ENCODE peak calls at places on chromosomes 4 and X, in five cellular contexts. V, S, L, C and K are unnamed samples.

GRCh38 chrX:129782015-129782495 is 2.3 kb downstream of the SASH3 start:
- DNase-seq in L (no peak), S (no peak), C (no peak), V (no peak), K (no peak)

GRCh38 chr4:148068065-148068911 is 336.4 kb downstream of the ARHGAP10 start:
- DNase-seq in C (no peak), S (no peak), V (no peak), L (no peak), K (peak; percentile 73)

GRCh38 chr4:16598241-16599224 is 299.9 kb downstream of the LDB2 start:
- DNase-seq in L (no peak), V (no peak), C (no peak), S (peak; percentile 2), K (no peak)

GRCh38 chr4:186839122-186840037 is 115.7 kb upstream of the FAT1 start:
- DNase-seq in C (no peak), S (no peak), L (no peak), V (peak; percentile 62), K (no peak)

GRCh38 chr4:53847935-53848334 is 216.5 kb downstream of the CHIC2 start:
- DNase-seq in L (no peak), S (peak; percentile 17), V (no peak), C (no peak), K (no peak)

GRCh38 chr4:144579411-144580020 is 66.4 kb upstream of the HHIP start:
- DNase-seq in S (no peak), V (no peak), C (no peak), L (no peak), K (no peak)

GRCh38 chr4:112521123-112522116 is 5.4 kb upstream of the NEUROG2 start:
- DNase-seq in S (no peak), L (no peak), V (no peak), C (no peak), K (no peak)

GRCh38 chr4:122692641-122693520 is 39.6 kb upstream of the BBS12 start:
- DNase-seq in S (no peak), C (no peak), V (no peak), L (no peak), K (no peak)

GRCh38 chr4:165991325-165992180 is 118.5 kb downstream of the TLL1 start:
- DNase-seq in L (no peak), C (no peak), S (no peak), V (no peak), K (no peak)

GRCh38 chr4:182937268-182938208 is 20.4 kb upstream of the DCTD start:
- DNase-seq in C (no peak), L (no peak), S (no peak), V (no peak), K (no peak)

GRCh38 chr4:182939680-182940079 is 22.5 kb upstream of the DCTD start:
- DNase-seq in L (no peak), V (no peak), S (no peak), C (no peak), K (no peak)

GRCh38 chr4:182932651-182933050 is 15.5 kb upstream of the DCTD start:
- DNase-seq in L (no peak), S (no peak), V (no peak), C (no peak), K (no peak)

DNA sequence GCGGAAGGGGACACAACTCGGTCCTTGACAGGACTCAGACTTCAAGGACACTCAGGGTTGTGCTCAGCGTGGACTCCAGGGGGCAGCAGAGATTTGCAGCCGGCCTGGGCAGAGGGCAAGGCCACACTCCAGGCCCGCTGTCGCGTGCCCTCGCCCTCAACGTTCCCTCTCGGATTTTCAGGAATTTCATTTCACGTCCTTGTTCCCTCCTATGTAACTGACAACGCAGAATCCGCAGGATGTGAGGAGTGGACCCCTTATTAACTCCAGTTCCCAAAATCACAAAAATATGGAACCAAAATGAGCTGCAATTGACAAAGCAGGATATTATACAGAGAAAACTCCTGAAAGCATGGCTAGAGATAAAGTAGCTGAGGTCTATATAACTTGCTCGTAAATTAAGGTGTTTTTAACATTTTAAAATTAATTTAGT is 21.0 kb upstream of the DCTD start:
- DNase-seq in V (peak; percentile 79), C (no peak), S (peak; percentile 47), L (peak; percentile 73), K (peak; percentile 84)
- TF ChIP-seq ZBTB33 in V (peak; percentile 57), C (no peak), S (peak; percentile 8), L (no peak), K (no peak)

GRCh38 chr4:25878676-25879075 is 15.9 kb upstream of the SEL1L3 start:
- DNase-seq in S (no peak), C (no peak), L (no peak), V (no peak), K (no peak)

GRCh38 chr4:25879091-25879584 is 16.4 kb upstream of the SEL1L3 start:
- DNase-seq in C (no peak), S (no peak), V (no peak), L (no peak), K (no peak)

GRCh38 chr4:25879587-25879986 is 16.8 kb upstream of the SEL1L3 start:
- DNase-seq in S (no peak), C (no peak), L (no peak), V (no peak), K (no peak)

GRCh38 chr4:25881187-25881586 is 18.4 kb upstream of the SEL1L3 start:
- DNase-seq in C (no peak), V (no peak), S (no peak), L (no peak), K (no peak)

DNA sequence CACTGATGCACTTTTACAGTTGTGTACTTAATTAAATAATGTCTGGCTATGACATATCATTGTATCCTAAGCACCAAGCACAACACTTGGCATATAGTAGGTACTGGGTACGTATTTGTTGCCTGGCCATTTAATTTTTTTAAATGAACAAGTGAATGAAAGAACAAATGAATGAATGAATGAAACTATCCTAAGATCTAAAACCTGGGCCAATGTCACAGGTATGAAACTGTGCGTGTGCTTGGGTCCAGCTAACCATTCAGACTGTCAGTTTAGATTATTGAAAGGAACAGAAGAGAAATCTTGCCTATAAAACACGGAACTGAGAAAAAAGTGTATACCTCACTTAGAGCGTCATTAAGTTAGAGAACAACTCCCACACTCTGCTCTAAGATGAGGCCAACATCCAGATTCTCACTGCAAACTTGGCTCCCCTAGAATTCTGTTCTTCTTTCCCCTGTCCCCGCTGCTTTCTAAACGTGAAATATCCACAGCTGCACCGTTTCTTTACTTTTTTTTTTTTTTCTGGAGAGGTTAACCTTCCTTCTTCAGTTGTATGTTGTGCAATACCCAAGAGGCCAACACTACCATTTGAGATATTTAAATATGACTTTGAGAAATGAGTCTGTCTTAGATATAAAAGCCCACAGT is 17.3 kb upstream of the SEL1L3 start:
- DNase-seq in V (no peak), C (no peak), S (no peak), L (no peak), K (no peak)
- TF ChIP-seq JUND in V (no peak), C (no peak), S (no peak), L (no peak), K (no peak)

DNA sequence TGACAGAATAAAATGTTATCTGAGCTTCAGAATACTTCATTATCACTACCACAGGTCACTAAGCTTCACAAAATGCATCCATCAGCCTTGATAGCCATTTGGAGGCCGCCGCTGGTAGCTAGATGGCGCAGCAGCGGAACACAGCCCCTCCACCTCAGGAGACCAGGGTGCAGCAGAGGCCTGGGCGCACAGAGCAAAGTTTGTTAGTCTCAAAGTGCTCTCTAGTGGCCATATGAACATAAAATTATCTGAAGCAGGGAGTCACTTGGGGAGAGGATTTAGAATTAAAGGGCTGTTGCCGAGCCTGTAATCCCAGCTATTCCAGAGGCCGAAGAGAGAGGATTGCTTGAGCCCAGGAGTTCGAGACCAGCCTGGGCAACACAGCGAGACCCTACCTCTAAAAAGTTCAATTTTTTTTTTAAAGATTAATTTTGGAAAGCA is 8.1 kb upstream of the DCTD start:
- DNase-seq in C (peak; percentile 47), S (peak; percentile 89), V (peak; percentile 90), L (peak; percentile 91), K (peak; percentile 79)
- TF ChIP-seq POLR2AphosphoS5 in C (no peak), S (no peak), V (no peak), L (peak; percentile 31), K (no peak)

DNA sequence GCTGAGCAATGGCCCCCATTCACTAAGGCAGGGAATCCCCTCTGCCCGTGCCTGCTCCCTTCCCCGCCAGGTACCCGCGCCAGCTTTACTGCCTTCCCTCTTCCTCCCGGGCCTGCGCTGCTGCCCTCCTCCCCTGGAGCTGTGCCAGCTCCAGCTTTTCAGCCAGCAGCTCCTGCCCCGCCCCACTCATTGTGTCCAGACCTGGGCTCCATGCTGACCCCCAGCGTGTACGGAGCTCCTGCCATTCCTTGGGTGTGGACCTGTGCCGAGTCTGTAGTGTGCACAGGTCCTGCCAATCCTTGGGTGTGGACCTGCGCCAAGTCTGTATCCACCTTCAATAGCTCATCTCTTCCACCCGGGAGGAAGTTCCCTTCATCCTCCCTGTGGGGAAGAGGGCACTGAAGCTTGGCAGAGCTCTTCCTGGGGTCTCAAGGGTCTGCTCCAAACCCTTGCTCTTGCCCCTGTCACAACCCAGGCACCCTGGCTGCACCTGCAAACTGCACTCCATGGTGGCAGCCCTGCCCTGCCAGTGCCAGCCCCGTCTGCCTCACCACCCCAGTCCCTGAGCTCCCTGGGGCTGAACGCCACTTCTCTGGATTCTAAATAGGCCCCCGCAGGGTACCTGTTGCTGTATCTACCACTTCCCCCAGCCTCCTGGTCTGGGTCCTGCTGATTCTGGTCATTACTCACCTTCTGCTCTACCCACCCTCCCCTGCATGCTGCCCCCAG is 63.9 kb downstream of the TRMT44 start:
- DNase-seq in C (no peak), S (peak; percentile 10), L (no peak), V (no peak), K (peak; percentile 79)
- TF ChIP-seq ZBTB33 in C (no peak), S (no peak), L (no peak), V (no peak), K (no peak)

GRCh38 chr4:84920591-84920990 is 45.9 kb downstream of the WDFY3 start:
- DNase-seq in C (no peak), L (no peak), S (no peak), V (no peak), K (no peak)
- TF ChIP-seq JUND in C (no peak), L (no peak), S (no peak), V (no peak), K (no peak)

GRCh38 chr4:70705146-70705855 is 16.5 kb upstream of the RUFY3 start:
- DNase-seq in L (no peak), V (peak; percentile 85), C (no peak), S (peak; percentile 52), K (peak; percentile 91)
- TF ChIP-seq POLR2AphosphoS5 in L (peak; percentile 63), V (no peak), C (no peak), S (no peak), K (no peak)

GRCh38 chr4:120520761-120521160 is 401.8 kb downstream of the PRDM5 start:
- DNase-seq in L (no peak), C (no peak), S (no peak), V (no peak), K (no peak)

GRCh38 chr4:120517966-120518365 is 404.6 kb downstream of the PRDM5 start:
- DNase-seq in V (no peak), L (peak; percentile 63), S (peak; percentile 9), C (peak; percentile 42), K (peak; percentile 9)
- TF ChIP-seq ZBTB33 in V (no peak), L (no peak), S (no peak), C (no peak), K (no peak)